ENCODE peak calls at places on chromosomes 12 and 14, in ten cellular contexts. O, R, K, S, V, N, C, B, L and I are unnamed samples. For H3K4me1, the result is how much of the 10 kb centered on the place peaks cover.

GRCh38 chr12:85237320-85237719 is 42.7 kb upstream of the ALX1 start:
- DNase-seq in O (no peak), R (no peak), K (no peak), S (no peak), V (no peak), N (no peak), C (no peak), B (no peak), L (no peak), I (no peak)

GRCh38 chr12:93183940-93184663 is 193.6 kb upstream of the NUDT4 start:
- DNase-seq in O (peak), R (no peak), K (no peak), S (no peak), V (peak), N (no peak), C (peak), B (no peak), L (no peak), I (peak)

GRCh38 chr12:121576851-121577391 is 3.9 kb downstream of the KDM2B start:
- DNase-seq in O (no peak), R (no peak), K (peak), S (peak), V (peak), N (no peak), C (peak), B (no peak), L (no peak), I (peak)

GRCh38 chr12:112937741-112938719 is at the start of gene OAS3:
- DNase-seq in O (peak), R (peak), K (peak), S (peak), V (peak), N (no peak), C (peak), B (peak), L (peak), I (peak)

GRCh38 chr12:66538970-66539369 is 139.9 kb downstream of the GRIP1 start:
- DNase-seq in O (no peak), R (no peak), K (no peak), S (no peak), V (no peak), N (no peak), C (no peak), B (no peak), L (no peak), I (no peak)

GRCh38 chr14:51564460-51564859 is 87.2 kb upstream of the FRMD6 start:
- DNase-seq in O (no peak), R (no peak), K (no peak), S (no peak), V (no peak), N (no peak), C (no peak), B (no peak), L (no peak), I (peak)

GRCh38 chr14:72513994-72514659 is 379.8 kb downstream of the DPF3 start:
- DNase-seq in O (no peak), R (no peak), K (peak), S (peak), V (no peak), N (no peak), C (no peak), B (no peak), L (no peak), I (no peak)

GRCh38 chr14:77859934-77860570 is 60.1 kb downstream of the ADCK1 start:
- DNase-seq in O (no peak), R (peak), K (no peak), S (no peak), V (no peak), N (no peak), C (no peak), B (no peak), L (no peak), I (peak)

GRCh38 chr12:106118-106561 is 39.6 kb downstream of the IQSEC3 start:
- DNase-seq in O (peak), R (no peak), K (no peak), S (peak), V (no peak), N (no peak), C (no peak), B (peak), L (no peak), I (no peak)

GRCh38 chr12:115584156-115584555 is 693.3 kb downstream of the MED13L start:
- DNase-seq in O (no peak), R (no peak), K (no peak), S (no peak), V (no peak), N (no peak), C (no peak), B (no peak), L (no peak), I (no peak)

GRCh38 chr14:56390859-56391258 is 188.7 kb upstream of the TMEM260 start:
- DNase-seq in O (no peak), R (no peak), K (no peak), S (peak), V (no peak), N (no peak), C (no peak), B (no peak), L (no peak), I (no peak)

GRCh38 chr12:25017336-25017735 is 68.4 kb upstream of the BCAT1 start:
- DNase-seq in O (no peak), R (no peak), K (peak), S (no peak), V (no peak), N (no peak), C (no peak), B (no peak), L (no peak), I (peak)

GRCh38 chr12:96061323-96061722 is 25.9 kb upstream of the LTA4H start:
- DNase-seq in O (no peak), R (no peak), K (no peak), S (no peak), V (no peak), N (no peak), C (no peak), B (no peak), L (no peak), I (no peak)

GRCh38 chr14:30710870-30711269 is 88.8 kb downstream of the SCFD1 start:
- DNase-seq in O (no peak), R (no peak), K (peak), S (no peak), V (no peak), N (no peak), C (no peak), B (no peak), L (no peak), I (no peak)

GRCh38 chr12:56863789-56864188 is 70.4 kb downstream of the SDR9C7 start:
- DNase-seq in O (no peak), R (no peak), K (no peak), S (peak), V (no peak), N (no peak), C (no peak), B (no peak), L (no peak), I (no peak)

GRCh38 chr14:71004481-71004880 is 97.2 kb downstream of the PCNX1 start:
- DNase-seq in O (no peak), R (no peak), K (peak), S (no peak), V (no peak), N (no peak), C (no peak), B (no peak), L (no peak), I (no peak)

GRCh38 chr14:75053396-75054289 is 2.4 kb upstream of the MLH3 start:
- DNase-seq in O (no peak), R (no peak), K (no peak), S (no peak), V (no peak), N (no peak), C (no peak), B (no peak), L (no peak), I (no peak)

GRCh38 chr12:72267974-72268373 is 4.2 kb upstream of the TRHDE start:
- DNase-seq in O (no peak), R (no peak), K (peak), S (peak), V (no peak), N (no peak), C (no peak), B (no peak), L (no peak), I (no peak)

GRCh38 chr14:71361874-71362273 is 454.6 kb downstream of the PCNX1 start:
- DNase-seq in O (no peak), R (no peak), K (no peak), S (no peak), V (no peak), N (no peak), C (no peak), B (no peak), L (no peak), I (no peak)

GRCh38 chr12:101759396-101760047 is 20.3 kb upstream of the SYCP3 start:
- DNase-seq in O (no peak), R (no peak), K (peak), S (peak), V (no peak), N (no peak), C (no peak), B (no peak), L (no peak), I (no peak)

GRCh38 chr12:107514887-107515445 is 170.6 kb upstream of the PWP1 start:
- DNase-seq in O (no peak), R (no peak), K (peak), S (peak), V (no peak), N (no peak), C (no peak), B (no peak), L (no peak), I (no peak)

GRCh38 chr14:61080591-61081010 is 99.6 kb downstream of the SLC38A6 start:
- DNase-seq in O (no peak), R (no peak), K (peak), S (no peak), V (no peak), N (no peak), C (no peak), B (no peak), L (no peak), I (no peak)

GRCh38 chr12:49069507-49070346 is at the start of gene RHEBL1:
- DNase-seq in O (peak), R (peak), K (peak), S (peak), V (peak), N (peak), C (peak), B (peak), L (peak), I (peak)

GRCh38 chr14:92093320-92093719 is 13.1 kb downstream of the ATXN3 start:
- DNase-seq in O (no peak), R (no peak), K (no peak), S (peak), V (no peak), N (no peak), C (no peak), B (no peak), L (no peak), I (no peak)

GRCh38 chr12:92753976-92754885 is 51.4 kb downstream of the PLEKHG7 start:
- DNase-seq in O (no peak), R (no peak), K (peak), S (no peak), V (no peak), N (no peak), C (no peak), B (no peak), L (no peak), I (no peak)

GRCh38 chr14:105066285-105067071 is 1.2 kb upstream of the GPR132 start:
- DNase-seq in O (no peak), R (no peak), K (no peak), S (no peak), V (no peak), N (no peak), C (no peak), B (no peak), L (peak), I (no peak)

GRCh38 chr14:67837011-67837624 is 17.5 kb downstream of the RAD51B start:
- DNase-seq in O (peak), R (peak), K (peak), S (peak), V (peak), N (no peak), C (no peak), B (peak), L (no peak), I (peak)

GRCh38 chr12:85654456-85654840 is 181.8 kb downstream of the RASSF9 start:
- DNase-seq in O (no peak), R (no peak), K (no peak), S (no peak), V (no peak), N (no peak), C (no peak), B (no peak), L (no peak), I (no peak)

GRCh38 chr14:78705989-78706388 is 535.8 kb downstream of the NRXN3 start:
- DNase-seq in O (no peak), R (no peak), K (no peak), S (no peak), V (no peak), N (no peak), C (no peak), B (no peak), L (no peak), I (no peak)

GRCh38 chr12:90510948-90511347 is 444.0 kb downstream of the CCER1 start:
- DNase-seq in O (no peak), R (no peak), K (peak), S (no peak), V (no peak), N (no peak), C (no peak), B (no peak), L (no peak), I (no peak)

GRCh38 chr12:38905480-38906351 is at the start of gene CPNE8:
- DNase-seq in O (peak), R (peak), K (no peak), S (peak), V (peak), N (peak), C (peak), B (peak), L (peak), I (peak)
- TF ChIP-seq CTCF in O (no peak), R (no peak), K (no peak), S (no peak), V (peak), N (peak), C (no peak), B (no peak), L (no peak), I (no peak)

GRCh38 chr12:108562348-108563134 is at the start of gene ISCU:
- DNase-seq in O (peak), R (peak), K (peak), S (peak), V (peak), N (peak), C (peak), B (peak), L (peak), I (peak)
- TF ChIP-seq POLR2A in O (peak), R (peak), K (peak), S (peak), V (peak), N (no peak), C (peak), B (peak), L (peak), I (peak)

DNA sequence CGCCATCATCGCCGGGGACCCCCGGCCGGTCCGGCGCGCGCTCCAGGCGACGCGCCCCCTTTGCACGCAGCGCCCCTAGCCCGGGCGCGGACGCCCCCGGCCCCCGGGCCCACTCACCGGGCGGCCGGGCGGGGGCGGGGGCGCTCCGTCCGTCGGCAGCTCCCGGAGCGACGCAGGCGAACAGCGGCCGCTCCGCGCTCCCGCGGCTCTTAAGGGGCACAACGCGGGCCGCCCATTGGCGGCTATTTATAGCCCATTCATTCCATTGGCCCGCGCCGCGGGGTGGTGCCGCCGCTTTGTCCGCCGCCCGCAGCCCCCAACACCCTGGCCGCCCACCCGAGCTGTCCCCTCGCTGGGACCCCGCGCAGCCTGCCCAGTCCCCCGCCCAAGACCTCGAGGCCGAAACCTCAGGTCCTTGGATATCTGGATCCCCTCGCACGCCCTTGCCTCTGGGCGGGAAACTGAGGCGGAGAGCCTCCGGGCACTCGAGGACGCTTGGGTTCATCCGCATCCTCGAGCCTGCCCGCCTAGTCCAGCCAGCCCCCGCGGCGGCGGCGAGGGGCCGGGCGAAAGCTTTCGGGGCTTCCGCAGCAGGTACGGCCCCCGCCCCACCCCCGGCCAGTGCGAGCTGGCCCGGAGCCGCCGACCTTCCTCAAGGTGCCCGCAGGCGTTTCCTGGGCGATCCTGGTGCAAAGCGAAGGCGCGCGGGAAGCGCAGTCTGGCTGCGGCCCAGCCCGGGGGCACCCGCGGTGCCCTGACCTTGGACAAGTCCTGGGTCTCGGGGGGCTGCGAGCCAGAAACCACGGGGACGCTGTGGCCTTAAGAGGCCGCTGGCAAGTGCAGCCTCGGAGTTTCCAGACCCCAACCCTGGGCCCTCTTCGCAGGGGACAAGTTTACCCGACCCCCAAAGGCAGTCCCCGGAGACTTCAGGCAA is at the start of gene CKB:
- DNase-seq in O (peak), R (peak), K (peak), S (peak), V (peak), N (no peak), C (peak), B (peak), L (peak), I (peak)
- H3K4me1 ChIP-seq in O (half or more), R (half or more), K (under half), S (half or more), V (under half), N (half or more), C (under half), B (half or more), L (under half), I (under half)

DNA sequence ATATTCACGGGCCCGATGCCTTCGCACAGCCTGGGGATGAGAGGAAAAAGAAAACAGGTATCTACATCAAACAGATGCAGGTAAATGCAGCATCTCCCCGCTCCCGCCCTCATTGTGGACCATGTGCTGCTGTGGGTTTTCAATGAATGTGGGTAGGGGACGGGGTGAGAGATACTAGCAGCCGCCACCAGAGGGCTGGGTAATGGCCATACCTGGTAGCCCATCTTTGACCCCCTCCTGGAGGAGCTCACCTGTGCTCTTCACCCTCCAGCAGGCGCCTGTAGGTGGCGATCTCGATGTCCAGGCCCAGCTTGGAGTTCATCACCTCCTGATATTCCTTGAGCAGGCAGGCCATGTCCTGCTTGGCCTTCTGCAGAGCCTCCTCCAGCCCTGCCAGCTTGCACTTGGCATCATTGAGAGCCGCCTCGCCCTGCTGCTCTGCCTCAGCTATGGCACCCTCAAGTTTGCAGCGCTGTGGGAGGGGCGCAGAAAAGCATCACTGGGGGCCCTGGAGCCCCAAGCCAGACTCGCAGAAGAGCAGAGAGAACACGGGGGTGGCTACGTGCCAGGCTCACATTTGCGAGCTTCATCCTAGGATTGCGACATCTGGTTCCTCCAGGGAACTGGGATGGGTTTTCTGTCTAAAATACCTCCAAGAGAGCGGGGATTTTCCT is 10.2 kb downstream of the KRT82 start:
- DNase-seq in O (peak), R (no peak), K (no peak), S (peak), V (peak), N (no peak), C (peak), B (peak), L (peak), I (no peak)
- TF ChIP-seq CTCF in O (no peak), R (peak), K (no peak), S (peak), V (no peak), N (peak), C (no peak), B (peak), L (no peak), I (no peak)

GRCh38 chr14:49692895-49693737 is at the start of gene KLHDC1:
- DNase-seq in O (peak), R (peak), K (peak), S (peak), V (peak), N (peak), C (peak), B (peak), L (peak), I (peak)
- TF ChIP-seq POLR2A in O (peak), R (peak), K (peak), S (peak), V (peak), N (no peak), C (peak), B (peak), L (peak), I (peak)

DNA sequence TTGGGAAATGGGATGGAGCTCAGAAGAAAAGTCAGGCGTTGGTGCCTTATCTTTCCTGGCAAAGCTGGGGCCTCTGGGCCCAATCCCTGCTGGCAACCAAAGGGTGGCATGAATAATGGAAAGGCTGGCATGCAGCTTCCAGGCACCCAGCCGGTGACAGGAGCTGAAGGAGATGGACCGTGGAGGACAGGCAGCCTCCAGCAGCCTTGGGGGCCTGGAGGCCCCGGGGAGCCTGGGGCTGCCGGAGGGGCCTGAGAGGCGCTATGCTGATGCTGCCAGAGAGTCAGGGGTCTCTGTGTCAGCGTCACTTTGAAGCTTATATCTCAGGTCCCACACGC is 38.2 kb upstream of the EML1 start:
- DNase-seq in O (no peak), R (no peak), K (no peak), S (no peak), V (no peak), N (no peak), C (no peak), B (no peak), L (no peak), I (no peak)
- H3K4me1 ChIP-seq in O (half or more), R (half or more), K (half or more), S (half or more), V (under half), N (under half), C (under half), B (under half), L (under half), I (under half)